ENCODE peak calls at places on chromosomes 1 and 21, in four cellular contexts. I is colonic mucosa, D is H1, V is heart right ventricle. O is an unnamed sample. For H3K27me3, the result is how much of the 10 kb centered on the place peaks cover.

GRCh38 chr21:17925900-17926299 is 106.7 kb upstream of the C21orf91 start:
- DNase-seq in I (no peak), D (no peak), V (peak), O (no peak)

GRCh38 chr1:228459091-228459993 is 27.8 kb upstream of the RNF187 start:
- DNase-seq in I (peak), D (peak), V (peak), O (peak)

GRCh38 chr1:204280562-204280961 is 66.8 kb upstream of the GOLT1A start:
- DNase-seq in I (no peak), D (no peak), V (no peak), O (no peak)

GRCh38 chr1:43912607-43913006 is 21.0 kb upstream of the ARTN start:
- DNase-seq in I (no peak), D (no peak), V (no peak), O (no peak)

GRCh38 chr1:207343675-207344074 is 22.2 kb downstream of the CD55 start:
- DNase-seq in I (no peak), D (no peak), V (no peak), O (no peak)

GRCh38 chr1:84365225-84366221 is 32.8 kb upstream of the DNASE2B start:
- DNase-seq in I (peak), D (no peak), V (no peak), O (peak)

GRCh38 chr1:147560756-147561472 is 19.6 kb downstream of the BCL9 start:
- DNase-seq in I (no peak), D (no peak), V (no peak), O (no peak)

GRCh38 chr1:162145280-162145965 is 75.9 kb downstream of the NOS1AP start:
- DNase-seq in I (no peak), D (no peak), V (no peak), O (no peak)

GRCh38 chr1:14320518-14320917 is 278.0 kb upstream of the KAZN start:
- DNase-seq in I (no peak), D (no peak), V (no peak), O (no peak)

GRCh38 chr1:172507741-172508140 is 25.2 kb upstream of the SUCO start:
- DNase-seq in I (no peak), D (no peak), V (no peak), O (no peak)

GRCh38 chr1:230292739-230293720 is 133.1 kb downstream of the PGBD5 start:
- DNase-seq in I (no peak), D (no peak), V (no peak), O (peak)

GRCh38 chr1:20686878-20687725 is 25.9 kb upstream of the DDOST start:
- DNase-seq in I (no peak), D (no peak), V (no peak), O (no peak)

GRCh38 chr1:44067258-44068250 is 36.3 kb upstream of the SLC6A9 start:
- DNase-seq in I (no peak), D (no peak), V (no peak), O (no peak)

GRCh38 chr1:36133484-36133883 is 8.5 kb upstream of the COL8A2 start:
- DNase-seq in I (peak), D (no peak), V (peak), O (peak)

GRCh38 chr1:58779837-58780585 is 3.8 kb downstream of the JUN start:
- DNase-seq in I (peak), D (no peak), V (peak), O (peak)

GRCh38 chr1:60132985-60133673 is 59.6 kb upstream of the C1orf87 start:
- DNase-seq in I (peak), D (no peak), V (no peak), O (no peak)

GRCh38 chr1:234726359-234726836 is 116.4 kb upstream of the IRF2BP2 start:
- DNase-seq in I (no peak), D (no peak), V (no peak), O (no peak)

GRCh38 chr1:1337793-1338147 is 6.7 kb downstream of the TAS1R3 start:
- DNase-seq in I (peak), D (peak), V (no peak), O (no peak)

GRCh38 chr1:241622708-241623107 is 17.5 kb downstream of the CHML start:
- DNase-seq in I (no peak), D (no peak), V (no peak), O (no peak)

GRCh38 chr1:93798301-93798700 is 80.7 kb downstream of the DNTTIP2 start:
- DNase-seq in I (no peak), D (no peak), V (no peak), O (no peak)

GRCh38 chr1:186662752-186663151 is 17.5 kb downstream of the PTGS2 start:
- DNase-seq in I (no peak), D (no peak), V (no peak), O (no peak)

GRCh38 chr1:219174672-219175564 is 1.2 kb downstream of the LYPLAL1 start:
- DNase-seq in I (peak), D (no peak), V (peak), O (peak)

GRCh38 chr1:203682401-203683383 is 56.1 kb downstream of the ATP2B4 start:
- DNase-seq in I (no peak), D (no peak), V (no peak), O (no peak)

GRCh38 chr1:115475252-115475651 is 137.2 kb upstream of the NGF start:
- DNase-seq in I (no peak), D (no peak), V (no peak), O (no peak)

GRCh38 chr1:216805233-216805632 is 82.0 kb upstream of the ESRRG start:
- DNase-seq in I (no peak), D (no peak), V (no peak), O (no peak)

GRCh38 chr1:63004868-63005267 is 220.9 kb downstream of the ATG4C start:
- DNase-seq in I (no peak), D (no peak), V (no peak), O (no peak)

GRCh38 chr1:55699151-55699695 is 484.1 kb upstream of the USP24 start:
- DNase-seq in I (no peak), D (no peak), V (no peak), O (no peak)

GRCh38 chr21:46191257-46191685 is 7.0 kb upstream of the SPATC1L start:
- DNase-seq in I (peak), D (no peak), V (no peak), O (peak)

GRCh38 chr1:230068952-230069684 is 2.1 kb downstream of the GALNT2 start:
- DNase-seq in I (peak), D (no peak), V (no peak), O (no peak)

GRCh38 chr1:1664941-1665814 is 6.4 kb upstream of the CDK11B start:
- DNase-seq in I (no peak), D (no peak), V (no peak), O (no peak)

GRCh38 chr1:64894438-64895196 is 71.7 kb downstream of the JAK1 start:
- DNase-seq in I (no peak), D (no peak), V (no peak), O (no peak)

GRCh38 chr1:201015551-201016091 is 7.9 kb downstream of the KIF21B start:
- DNase-seq in I (no peak), D (no peak), V (no peak), O (no peak)

GRCh38 chr1:28139033-28139712 is 37.3 kb downstream of the PTAFR start:
- DNase-seq in I (no peak), D (no peak), V (no peak), O (no peak)

GRCh38 chr1:73910466-73910865 is 287.5 kb downstream of the LRRIQ3 start:
- DNase-seq in I (no peak), D (no peak), V (no peak), O (no peak)

GRCh38 chr21:41112740-41113692 is 54.9 kb upstream of the BACE2 start:
- DNase-seq in I (no peak), D (no peak), V (peak), O (no peak)

GRCh38 chr1:56905667-56906066 is 51.1 kb downstream of the C8A start:
- DNase-seq in I (no peak), D (no peak), V (no peak), O (no peak)

GRCh38 chr1:13697738-13698137 is 2.2 kb upstream of the PRDM2 start:
- DNase-seq in I (no peak), D (no peak), V (no peak), O (no peak)

GRCh38 chr1:52574594-52574993 is 21.7 kb upstream of the TUT4 start:
- DNase-seq in I (no peak), D (no peak), V (no peak), O (peak)

GRCh38 chr1:174103766-174104165 is 55.6 kb upstream of the RABGAP1L start:
- DNase-seq in I (no peak), D (no peak), V (no peak), O (no peak)

DNA sequence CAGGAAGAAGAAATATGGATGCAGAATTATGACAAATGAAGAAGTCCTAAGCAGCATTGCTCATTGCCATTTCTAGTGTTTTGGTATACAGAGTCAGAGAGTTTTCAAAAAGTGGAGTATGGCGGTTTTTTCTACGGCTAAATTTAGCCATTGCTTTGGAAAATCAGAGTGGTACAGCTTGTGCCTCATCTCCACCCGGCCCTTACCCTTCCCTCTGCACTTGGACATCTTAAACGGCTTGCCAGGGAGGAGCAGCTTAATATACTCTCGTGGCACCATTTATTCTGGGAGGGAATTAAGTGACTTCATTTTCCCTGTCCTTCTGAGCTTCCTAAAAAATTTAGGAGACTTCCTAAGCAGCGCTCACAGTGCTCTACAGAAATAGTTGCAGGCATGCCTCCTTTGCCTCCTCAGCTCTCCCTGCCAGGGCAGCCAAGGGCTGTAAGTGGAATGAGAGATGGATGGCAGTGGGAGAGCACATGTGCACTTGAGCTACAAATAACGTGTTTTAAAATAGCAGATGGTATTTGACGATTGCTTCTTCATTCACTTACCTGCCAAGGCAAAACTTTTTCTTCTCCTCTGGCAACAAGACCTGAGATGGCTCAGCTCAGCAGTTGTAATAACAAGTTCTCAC is 51.5 kb upstream of the VAMP3 start:
- DNase-seq in I (no peak), D (no peak), V (peak), O (no peak)
- H3K27ac ChIP-seq in I (no peak), D (no peak), V (no peak), O (no peak)

DNA sequence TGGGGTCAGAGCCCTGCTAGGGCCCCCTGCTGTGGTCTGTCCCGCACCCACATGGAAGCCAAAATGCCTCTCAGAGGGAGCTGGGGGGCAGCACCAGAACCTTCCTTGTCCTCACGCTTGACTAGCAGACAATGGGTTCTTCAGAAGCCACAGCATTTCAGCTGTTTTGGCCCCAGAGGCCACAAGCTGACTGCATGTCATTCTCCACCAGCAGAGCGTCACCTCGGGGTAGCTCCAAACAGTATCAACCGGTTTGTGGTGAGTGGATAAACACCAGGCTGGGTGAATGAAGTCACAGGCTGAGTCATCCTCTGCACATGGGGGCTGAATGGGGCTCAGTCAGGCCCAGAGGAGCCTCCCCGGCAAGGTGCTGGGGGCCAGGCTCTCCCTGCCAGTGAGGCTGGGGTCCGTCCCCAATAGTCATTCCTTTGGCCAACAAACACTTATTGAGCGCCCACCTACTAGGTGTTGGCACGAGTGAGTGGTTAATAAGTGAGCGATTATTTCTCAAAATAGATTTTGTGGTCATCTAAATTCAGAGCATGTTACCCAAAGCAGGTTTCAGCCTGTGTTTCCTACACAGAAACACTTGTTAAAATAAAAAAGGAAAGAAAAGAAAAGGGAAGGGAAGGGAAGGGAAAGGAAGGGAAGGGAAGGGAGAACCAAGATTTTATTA is 9.1 kb downstream of the OLIG1 start:
- DNase-seq in I (no peak), D (no peak), V (no peak), O (no peak)
- H3K27me3 ChIP-seq in I (under half), D (under half), V (under half), O (under half)

DNA sequence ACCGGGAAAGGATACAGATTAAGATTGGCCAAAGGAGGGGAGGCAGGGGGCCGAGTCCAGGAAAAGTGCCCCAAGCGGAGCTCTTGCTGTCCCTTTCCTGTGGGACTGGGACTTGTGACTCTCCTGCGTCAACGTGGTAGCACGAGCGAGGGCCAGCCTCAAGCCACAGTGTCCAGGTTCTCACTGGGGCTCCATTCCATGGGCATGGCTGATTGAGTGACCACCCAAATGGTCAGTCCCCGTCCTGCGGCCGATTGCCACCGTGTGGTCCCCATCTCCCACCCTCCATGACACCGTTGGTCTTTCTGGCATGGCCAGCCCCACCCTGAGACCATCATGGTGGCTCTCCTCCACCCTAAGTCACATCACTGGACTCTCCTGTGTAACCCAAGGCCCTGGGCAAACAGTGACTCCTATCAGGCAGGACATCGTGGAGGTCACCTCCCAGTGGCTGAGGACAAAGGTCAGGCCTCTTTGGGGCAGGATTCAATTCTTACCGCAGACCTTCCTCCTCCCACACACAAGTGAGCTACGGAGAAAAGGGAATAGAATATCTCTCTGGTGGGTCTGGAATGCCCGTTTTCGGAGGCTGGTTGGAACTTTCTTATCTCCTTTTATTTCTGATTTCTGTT is 8.9 kb upstream of the C1orf174 start:
- DNase-seq in I (no peak), D (no peak), V (no peak), O (no peak)
- TF ChIP-seq CTCF in I (no peak), D (no peak), V (no peak), O (no peak)

GRCh38 chr1:45101947-45102346 is 89.9 kb downstream of the UROD start:
- DNase-seq in I (no peak), D (no peak), V (no peak), O (no peak)

GRCh38 chr1:45107782-45108181 is 95.7 kb downstream of the UROD start:
- DNase-seq in I (no peak), D (no peak), V (no peak), O (no peak)

GRCh38 chr1:45097944-45098343 is 85.9 kb downstream of the UROD start:
- DNase-seq in I (no peak), D (no peak), V (no peak), O (no peak)

GRCh38 chr1:45103534-45103933 is 91.5 kb downstream of the UROD start:
- DNase-seq in I (no peak), D (no peak), V (no peak), O (no peak)
- H3K27ac ChIP-seq in I (no peak), D (no peak), V (no peak), O (peak)

O was measured in adrenal gland.